ENCODE peak calls at places on chromosomes 1 and 21, in eight cellular contexts. E, K, T, O, U, X, L and M are unnamed samples.

GRCh38 chr1:2041887-2042286 is 8.3 kb upstream of the PRKCZ start:
- DNase-seq in E (no peak), K (no peak), T (no peak), O (no peak), U (no peak), X (no peak), L (no peak), M (no peak)

GRCh38 chr1:211822677-211823426 is 7.7 kb downstream of the LPGAT1 start:
- DNase-seq in E (no peak), K (no peak), T (no peak), O (no peak), U (no peak), X (no peak), L (no peak), M (no peak)

GRCh38 chr1:147238053-147238902 is 4.2 kb upstream of the CHD1L start:
- DNase-seq in E (no peak), K (no peak), T (no peak), O (no peak), U (no peak), X (no peak), L (no peak), M (no peak)

GRCh38 chr1:36539526-36539925 is 56.8 kb upstream of the CSF3R start:
- DNase-seq in E (peak), K (no peak), T (no peak), O (no peak), U (no peak), X (no peak), L (no peak), M (no peak)

GRCh38 chr1:116521186-116521585 is 49.6 kb downstream of the CD58 start:
- DNase-seq in E (no peak), K (no peak), T (no peak), O (no peak), U (no peak), X (no peak), L (no peak), M (no peak)

GRCh38 chr21:37181059-37181458 is 86.1 kb downstream of the VPS26C start:
- DNase-seq in E (no peak), K (no peak), T (no peak), O (no peak), U (no peak), X (no peak), L (no peak), M (no peak)

GRCh38 chr1:119655160-119655559 is 7.1 kb upstream of the ZNF697 start:
- DNase-seq in E (no peak), K (no peak), T (no peak), O (no peak), U (no peak), X (no peak), L (peak), M (no peak)

GRCh38 chr1:35288761-35289160 is 20.3 kb downstream of the ZMYM4 start:
- DNase-seq in E (no peak), K (no peak), T (no peak), O (no peak), U (no peak), X (no peak), L (peak), M (no peak)

GRCh38 chr1:212520299-212520698 is 87.6 kb downstream of the NENF start:
- DNase-seq in E (no peak), K (no peak), T (no peak), O (no peak), U (no peak), X (no peak), L (no peak), M (no peak)

GRCh38 chr1:202124107-202124506 is 1.4 kb downstream of the GPR37L1 start:
- DNase-seq in E (no peak), K (no peak), T (no peak), O (no peak), U (no peak), X (no peak), L (no peak), M (no peak)

GRCh38 chr1:197911857-197912696 is 5.1 kb upstream of the LHX9 start:
- DNase-seq in E (no peak), K (peak), T (no peak), O (no peak), U (no peak), X (no peak), L (peak), M (no peak)

GRCh38 chr1:8335246-8335645 is 17.3 kb downstream of the SLC45A1 start:
- DNase-seq in E (no peak), K (no peak), T (no peak), O (no peak), U (no peak), X (no peak), L (no peak), M (peak)

GRCh38 chr1:66217021-66217420 is 316.9 kb upstream of the SGIP1 start:
- DNase-seq in E (no peak), K (peak), T (no peak), O (no peak), U (no peak), X (no peak), L (no peak), M (no peak)

GRCh38 chr1:89363196-89363595 is 663 bp upstream of the GBP6 start:
- DNase-seq in E (no peak), K (no peak), T (peak), O (no peak), U (no peak), X (no peak), L (no peak), M (no peak)

GRCh38 chr1:84959294-84959693 is 37.6 kb downstream of the MCOLN2 start:
- DNase-seq in E (no peak), K (no peak), T (peak), O (no peak), U (no peak), X (peak), L (no peak), M (no peak)

GRCh38 chr1:244862354-244862698 is 2.0 kb downstream of the HNRNPU start:
- DNase-seq in E (no peak), K (no peak), T (peak), O (no peak), U (no peak), X (no peak), L (no peak), M (no peak)

GRCh38 chr1:38608202-38608864 is 251.2 kb downstream of the RRAGC start:
- DNase-seq in E (peak), K (no peak), T (no peak), O (no peak), U (no peak), X (no peak), L (peak), M (no peak)

GRCh38 chr1:56507925-56508522 is 71.3 kb downstream of the PLPP3 start:
- DNase-seq in E (no peak), K (no peak), T (no peak), O (no peak), U (no peak), X (no peak), L (no peak), M (no peak)

GRCh38 chr1:93080424-93080823 is 1.3 kb downstream of the MTF2 start:
- DNase-seq in E (no peak), K (peak), T (peak), O (no peak), U (no peak), X (peak), L (peak), M (no peak)

GRCh38 chr1:72636636-72637035 is 354.3 kb upstream of the NEGR1 start:
- DNase-seq in E (no peak), K (no peak), T (no peak), O (no peak), U (no peak), X (no peak), L (peak), M (no peak)

GRCh38 chr1:54136269-54136896 is 16.4 kb downstream of the CDCP2 start:
- DNase-seq in E (no peak), K (no peak), T (no peak), O (no peak), U (no peak), X (no peak), L (no peak), M (no peak)

GRCh38 chr1:101150266-101150665 is 86.6 kb upstream of the S1PR1 start:
- DNase-seq in E (no peak), K (no peak), T (no peak), O (no peak), U (no peak), X (no peak), L (peak), M (no peak)

GRCh38 chr1:10020086-10020485 is 12.7 kb upstream of the UBE4B start:
- DNase-seq in E (no peak), K (no peak), T (no peak), O (no peak), U (no peak), X (no peak), L (no peak), M (no peak)

GRCh38 chr21:28767523-28767922 is 225.2 kb downstream of the LTN1 start:
- DNase-seq in E (no peak), K (no peak), T (no peak), O (no peak), U (no peak), X (no peak), L (no peak), M (no peak)

GRCh38 chr1:160748182-160748876 is 9.3 kb downstream of the SLAMF7 start:
- DNase-seq in E (no peak), K (no peak), T (no peak), O (no peak), U (no peak), X (no peak), L (no peak), M (no peak)

GRCh38 chr1:92623187-92623778 is 136.6 kb upstream of the GFI1 start:
- DNase-seq in E (no peak), K (no peak), T (peak), O (no peak), U (no peak), X (peak), L (peak), M (no peak)

GRCh38 chr1:184456189-184456588 is 69.4 kb downstream of the C1orf21 start:
- DNase-seq in E (no peak), K (no peak), T (peak), O (no peak), U (no peak), X (no peak), L (no peak), M (no peak)

GRCh38 chr21:41171210-41171609 is 3.2 kb downstream of the BACE2 start:
- DNase-seq in E (peak), K (no peak), T (no peak), O (no peak), U (peak), X (no peak), L (peak), M (no peak)

GRCh38 chr1:234656981-234657651 is 47.1 kb upstream of the IRF2BP2 start:
- DNase-seq in E (peak), K (no peak), T (peak), O (no peak), U (peak), X (no peak), L (peak), M (no peak)

GRCh38 chr1:91736999-91737615 is 148.8 kb downstream of the TGFBR3 start:
- DNase-seq in E (no peak), K (no peak), T (no peak), O (no peak), U (peak), X (no peak), L (peak), M (no peak)

GRCh38 chr1:57966751-57967406 is 543.0 kb upstream of the DAB1 start:
- DNase-seq in E (no peak), K (no peak), T (no peak), O (no peak), U (no peak), X (no peak), L (no peak), M (no peak)

GRCh38 chr1:9680828-9681227 is 29.3 kb downstream of the PIK3CD start:
- DNase-seq in E (no peak), K (no peak), T (no peak), O (no peak), U (no peak), X (no peak), L (no peak), M (no peak)

GRCh38 chr1:247812637-247813036 is 11.3 kb downstream of the OR14A16 start:
- DNase-seq in E (no peak), K (no peak), T (no peak), O (no peak), U (no peak), X (no peak), L (no peak), M (no peak)

GRCh38 chr1:21872445-21873079 is 60.5 kb downstream of the LDLRAD2 start:
- DNase-seq in E (no peak), K (no peak), T (no peak), O (no peak), U (no peak), X (no peak), L (no peak), M (no peak)

GRCh38 chr1:17191990-17192242 is 13.0 kb upstream of the PADI1 start:
- DNase-seq in E (no peak), K (no peak), T (no peak), O (no peak), U (no peak), X (no peak), L (no peak), M (no peak)

GRCh38 chr1:162629651-162630050 is 2.6 kb upstream of the DDR2 start:
- DNase-seq in E (no peak), K (no peak), T (no peak), O (no peak), U (no peak), X (no peak), L (peak), M (no peak)

GRCh38 chr21:34936299-34936698 is 112.8 kb downstream of the RUNX1 start:
- DNase-seq in E (no peak), K (no peak), T (no peak), O (no peak), U (no peak), X (peak), L (no peak), M (no peak)

GRCh38 chr1:178470411-178470960 is 26.3 kb downstream of the CLEC20A start:
- DNase-seq in E (no peak), K (no peak), T (no peak), O (no peak), U (peak), X (no peak), L (no peak), M (no peak)

GRCh38 chr1:245131026-245131393 is 23.8 kb upstream of the KIF26B start:
- DNase-seq in E (no peak), K (no peak), T (no peak), O (no peak), U (no peak), X (no peak), L (no peak), M (no peak)

GRCh38 chr1:100585774-100586173 is 47.8 kb downstream of the GPR88 start:
- DNase-seq in E (no peak), K (no peak), T (no peak), O (no peak), U (no peak), X (no peak), L (no peak), M (no peak)